ENCODE peak calls at places on chromosomes 12 and 14, in seven cellular contexts. A, C, G, O, V, J and X are unnamed samples.

GRCh38 chr14:96245710-96246534 is 10.1 kb upstream of the BDKRB1 start:
- DNase-seq in A (no peak), G (no peak), V (no peak), O (no peak), C (peak), J (no peak), X (no peak)

GRCh38 chr14:90758959-90759358 is 57.3 kb downstream of the TTC7B start:
- DNase-seq in J (no peak), V (no peak), G (no peak), O (no peak), A (no peak), C (peak), X (no peak)

GRCh38 chr12:18332173-18332572 is 70.9 kb downstream of the PIK3C2G start:
- DNase-seq in O (no peak), J (no peak), C (peak), A (no peak), V (no peak), G (no peak), X (no peak)

GRCh38 chr12:117032593-117033381 is 66.4 kb downstream of the TESC start:
- DNase-seq in V (peak), J (no peak), A (no peak), C (peak), G (no peak), O (no peak), X (peak)

GRCh38 chr12:19003987-19004619 is 125.4 kb upstream of the PLEKHA5 start:
- DNase-seq in J (no peak), C (no peak), V (no peak), O (no peak), A (no peak), G (no peak), X (peak)

GRCh38 chr14:22882529-22883190 is 362 bp upstream of the REM2 start:
- DNase-seq in J (peak), C (peak), V (peak), G (peak), O (peak), A (peak), X (peak)

GRCh38 chr12:12456637-12457036 is 99.8 kb downstream of the BORCS5 start:
- DNase-seq in J (no peak), A (no peak), O (peak), C (peak), V (no peak), G (no peak), X (no peak)

GRCh38 chr12:122403115-122403770 is 19.2 kb downstream of the CLIP1 start:
- DNase-seq in G (no peak), A (peak), O (no peak), V (peak), C (no peak), J (no peak), X (no peak)

GRCh38 chr14:57748279-57748678 is 117.6 kb downstream of the SLC35F4 start:
- DNase-seq in A (no peak), O (peak), V (peak), G (peak), C (peak), J (no peak), X (no peak)

GRCh38 chr12:103758310-103759089 is 82.5 kb downstream of the NT5DC3 start:
- DNase-seq in C (no peak), A (no peak), G (no peak), V (no peak), J (no peak), O (no peak), X (peak)

GRCh38 chr12:124049451-124050094 is 76.6 kb downstream of the ZNF664 start:
- DNase-seq in J (no peak), A (no peak), O (no peak), G (no peak), C (no peak), V (no peak), X (no peak)

GRCh38 chr12:21444193-21445146 is 7.0 kb downstream of the PYROXD1 start:
- DNase-seq in C (no peak), J (no peak), G (peak), O (no peak), V (no peak), A (no peak), X (no peak)

GRCh38 chr14:76957224-76957881 is 71.2 kb downstream of the IRF2BPL start:
- DNase-seq in A (no peak), O (no peak), G (no peak), C (peak), V (no peak), J (no peak), X (no peak)

GRCh38 chr12:114425031-114425626 is 19.2 kb upstream of the TBX5 start:
- DNase-seq in O (no peak), A (no peak), V (no peak), G (no peak), C (peak), J (no peak), X (no peak)

GRCh38 chr14:25055998-25056687 is 6.2 kb upstream of the STXBP6 start:
- DNase-seq in C (peak), G (no peak), A (no peak), V (no peak), O (peak), J (no peak), X (no peak)

GRCh38 chr14:70254476-70254961 is 65.8 kb upstream of the SLC8A3 start:
- DNase-seq in V (no peak), A (peak), J (no peak), O (peak), G (peak), C (peak), X (peak)

GRCh38 chr12:47080725-47081502 is 1.2 kb upstream of the AMIGO2 start:
- DNase-seq in G (peak), A (peak), V (peak), C (peak), O (peak), J (no peak), X (peak)

GRCh38 chr12:133181238-133181959 is at the start of gene ZNF268:
- DNase-seq in V (peak), G (peak), O (peak), C (peak), J (peak), A (peak), X (peak)

GRCh38 chr12:12612403-12612802 is 727 bp downstream of the CREBL2 start:
- DNase-seq in C (peak), J (no peak), G (peak), V (peak), A (peak), O (peak), X (peak)

GRCh38 chr12:132642846-132643835 is 24.6 kb downstream of the P2RX2 start:
- DNase-seq in J (no peak), C (no peak), O (no peak), G (no peak), A (no peak), V (no peak), X (no peak)

GRCh38 chr14:35247777-35248475 is 44.3 kb upstream of the PSMA6 start:
- DNase-seq in G (no peak), O (no peak), J (no peak), V (no peak), A (no peak), C (peak), X (no peak)

GRCh38 chr12:80966001-80966400 is 28.3 kb upstream of the LIN7A start:
- DNase-seq in G (no peak), J (no peak), O (no peak), A (no peak), C (no peak), V (no peak), X (peak)

GRCh38 chr14:72544615-72545387 is 349.1 kb downstream of the DPF3 start:
- DNase-seq in C (no peak), O (no peak), A (no peak), J (no peak), G (no peak), V (no peak), X (peak)

GRCh38 chr12:93950321-93950720 is 198.1 kb upstream of the PLXNC1 start:
- DNase-seq in O (no peak), A (no peak), V (no peak), G (no peak), J (no peak), C (peak), X (no peak)

GRCh38 chr12:47742253-47742825 is 16.3 kb downstream of the RAPGEF3 start:
- DNase-seq in C (peak), O (no peak), A (peak), V (peak), G (peak), J (peak), X (peak)

DNA sequence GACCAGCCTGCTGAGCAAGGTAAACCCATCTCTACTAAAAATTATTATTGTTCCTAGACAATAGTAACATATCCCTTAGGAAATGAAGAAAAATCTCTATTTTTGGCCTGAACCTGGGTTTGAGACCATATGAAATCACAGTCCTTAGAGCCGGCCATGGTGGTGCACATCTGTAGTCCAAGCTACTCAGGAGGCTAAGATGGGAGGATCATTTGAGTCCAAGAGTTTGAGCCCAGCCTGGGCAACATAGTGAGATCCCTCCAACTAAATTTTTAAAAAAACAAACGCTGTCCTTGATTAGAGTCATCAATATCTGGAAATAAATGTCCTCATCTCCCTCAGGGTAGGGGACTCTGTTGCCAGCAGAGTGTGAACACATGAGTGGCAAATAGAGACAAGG is 34.6 kb downstream of the RPS29 start:
- DNase-seq in C (no peak), G (no peak), V (no peak), O (no peak), J (no peak), A (no peak), X (no peak)
- H3K4me2 ChIP-seq in C (no peak), G (no peak), V (no peak), O (no peak), J (no peak), A (no peak), X (no peak)

GRCh38 chr12:102629262-102629888 is 149.0 kb upstream of the IGF1 start:
- DNase-seq in V (no peak), C (peak), G (no peak), A (no peak), J (no peak), O (no peak), X (no peak)

GRCh38 chr12:102634216-102634615 is 153.9 kb upstream of the IGF1 start:
- DNase-seq in A (no peak), G (no peak), O (no peak), C (peak), V (no peak), J (no peak), X (no peak)

DNA sequence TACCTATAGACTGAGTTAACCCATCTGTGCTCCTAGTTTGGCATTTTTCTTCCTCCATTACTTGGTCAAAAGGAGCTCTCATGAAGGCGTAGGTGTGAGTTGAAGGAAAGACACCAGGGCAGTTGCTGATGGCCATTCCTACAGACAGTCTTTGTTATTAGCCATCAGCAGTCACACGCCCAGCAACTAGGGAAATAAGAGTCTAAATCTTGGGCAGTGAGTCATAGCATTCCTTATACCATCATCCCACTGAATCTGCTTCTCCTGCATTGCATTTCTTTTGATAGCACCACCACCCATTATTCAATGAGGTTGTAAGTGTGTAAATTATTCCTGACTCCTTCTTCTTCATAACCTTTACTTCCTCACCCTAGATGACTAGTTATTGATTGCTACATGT is 150.9 kb upstream of the IGF1 start:
- DNase-seq in G (peak), C (peak), A (peak), J (no peak), O (peak), V (no peak), X (no peak)
- H3K4me2 ChIP-seq in G (no peak), C (no peak), A (peak), J (no peak), O (no peak), V (no peak), X (no peak)

DNA sequence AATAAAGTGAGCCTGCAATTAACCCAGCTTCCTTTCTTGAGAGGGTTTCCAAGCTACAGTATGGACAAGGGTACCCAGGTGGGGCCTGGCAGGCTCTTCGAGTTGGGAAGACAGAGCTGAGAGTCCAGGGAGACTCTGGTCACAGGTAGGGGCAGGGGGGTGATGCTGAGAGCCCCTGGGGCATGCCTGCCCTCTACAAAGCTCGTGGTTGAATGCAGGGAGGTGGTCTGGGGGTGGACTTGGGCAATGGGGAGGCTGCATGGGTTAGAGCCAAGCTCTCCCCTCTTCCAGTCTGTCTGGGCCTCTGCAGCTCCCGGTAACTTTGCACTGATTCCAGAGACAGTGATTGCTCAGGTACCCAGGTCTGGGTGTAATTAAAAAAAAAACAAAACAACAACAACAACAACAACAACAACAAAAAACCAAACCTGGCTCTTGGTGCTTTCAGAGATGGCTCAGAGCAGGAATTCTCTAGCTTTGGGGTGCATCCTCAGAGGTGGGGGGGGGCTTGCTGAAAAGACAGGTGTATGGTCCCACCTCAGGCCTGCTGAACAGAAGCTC is 30.8 kb upstream of the PPP2R5C start:
- DNase-seq in V (no peak), O (no peak), A (no peak), C (no peak), G (no peak), J (no peak), X (no peak)
- H3K4me2 ChIP-seq in V (no peak), O (peak), A (peak), C (peak), G (peak), J (peak), X (no peak)

GRCh38 chr14:68693926-68694325 is 98.9 kb downstream of the ZFP36L1 start:
- DNase-seq in O (no peak), J (no peak), C (peak), V (no peak), A (no peak), G (no peak), X (no peak)
- H3K4me2 ChIP-seq in O (no peak), J (no peak), C (peak), V (no peak), A (no peak), G (no peak), X (no peak)

GRCh38 chr12:51389302-51389999 is 1.8 kb downstream of the GALNT6 start:
- DNase-seq in V (no peak), A (no peak), O (no peak), G (peak), C (peak), J (no peak), X (no peak)
- H3K4me2 ChIP-seq in V (peak), A (no peak), O (no peak), G (peak), C (no peak), J (no peak), X (no peak)

DNA sequence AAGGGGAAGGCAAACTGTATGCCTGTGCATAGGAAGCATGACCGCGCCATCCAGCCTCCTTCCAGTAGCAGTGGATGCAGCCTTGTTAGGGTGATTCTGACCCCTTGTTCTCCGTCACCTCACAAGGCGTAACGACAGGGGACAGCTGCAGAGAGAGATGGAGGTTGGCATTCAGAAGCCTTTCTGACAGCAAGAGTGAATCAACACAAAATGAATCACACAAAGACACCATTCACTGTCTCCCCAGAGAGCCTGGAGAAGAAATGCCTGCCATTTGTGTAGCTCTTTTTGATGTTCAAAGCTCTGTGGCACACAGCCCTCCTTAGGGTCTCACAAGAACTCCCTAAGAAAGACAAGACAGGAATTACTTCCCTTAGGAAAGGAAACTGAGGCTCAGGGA is 280.7 kb downstream of the CACNA1C start:
- DNase-seq in A (no peak), V (no peak), C (no peak), G (no peak), O (no peak), J (no peak), X (no peak)
- H3K4me2 ChIP-seq in A (no peak), V (no peak), C (no peak), G (no peak), O (no peak), J (no peak), X (no peak)

GRCh38 chr14:51458563-51458955 is 193.2 kb upstream of the FRMD6 start:
- DNase-seq in G (peak), A (no peak), V (no peak), C (peak), O (peak), J (no peak), X (no peak)
- H3K4me2 ChIP-seq in G (peak), A (no peak), V (no peak), C (peak), O (peak), J (no peak), X (no peak)

GRCh38 chr12:65740873-65741600 is 83.2 kb upstream of the HMGA2 start:
- DNase-seq in G (peak), C (peak), J (no peak), V (no peak), O (peak), A (peak), X (peak)
- H3K4me2 ChIP-seq in G (peak), C (peak), J (no peak), V (no peak), O (peak), A (peak), X (peak)

GRCh38 chr14:104393199-104393897 is 186.2 kb upstream of the C14orf180 start:
- DNase-seq in G (no peak), J (no peak), O (no peak), V (peak), C (no peak), A (no peak), X (no peak)
- H3K4me2 ChIP-seq in G (no peak), J (no peak), O (no peak), V (peak), C (no peak), A (no peak), X (no peak)

GRCh38 chr14:68916358-68916757 is 62.7 kb downstream of the ACTN1 start:
- DNase-seq in O (no peak), J (no peak), G (no peak), C (no peak), V (no peak), A (no peak), X (no peak)
- H3K4me2 ChIP-seq in O (no peak), J (no peak), G (no peak), C (no peak), V (no peak), A (no peak), X (no peak)